ENCODE peak calls at places on chromosome 14, in seven cellular contexts. N is esophagus squamous epithelium; Z is MM.1S; O is mammary epithelial cell; W is Karpas-422; F is naive thymus-derived CD4-positive, alpha-beta T cell; D is PC-3. M is an unnamed sample. For H3K4me1, the result is how much of the 10 kb centered on the place peaks cover.

GRCh38 chr14:69665596-69665995 is 54.2 kb downstream of the SUSD6 start:
- DNase-seq in N (no peak), Z (no peak), O (no peak), W (no peak), F (no peak), D (no peak), M (no peak)

GRCh38 chr14:100488057-100488456 is 99.2 kb downstream of the BEGAIN start:
- DNase-seq in N (no peak), Z (no peak), O (no peak), W (no peak), F (no peak), D (no peak), M (no peak)

GRCh38 chr14:49619730-49620129 is 696 bp downstream of the RPL36AL start:
- DNase-seq in N (no peak), Z (no peak), O (no peak), W (no peak), F (no peak), D (no peak), M (no peak)

GRCh38 chr14:64531567-64531966 is 9.0 kb upstream of the HSPA2 start:
- DNase-seq in N (no peak), Z (no peak), O (no peak), W (no peak), F (no peak), D (no peak), M (no peak)

GRCh38 chr14:95679995-95680735 is 6.1 kb upstream of the TCL1B start:
- DNase-seq in N (no peak), Z (no peak), O (no peak), W (peak), F (no peak), D (no peak), M (no peak)

GRCh38 chr14:74975059-74975810 is 19.8 kb upstream of the PGF start:
- DNase-seq in N (no peak), Z (no peak), O (no peak), W (no peak), F (no peak), D (no peak), M (no peak)

GRCh38 chr14:102998393-102998792 is 59.0 kb downstream of the CDC42BPB start:
- DNase-seq in N (no peak), Z (no peak), O (no peak), W (no peak), F (no peak), D (peak), M (no peak)

GRCh38 chr14:79542121-79542520 is 669.2 kb downstream of the DIO2 start:
- DNase-seq in N (no peak), Z (no peak), O (no peak), W (no peak), F (no peak), D (no peak), M (no peak)

GRCh38 chr14:51095854-51096823 is 1.2 kb upstream of the TRIM9 start:
- DNase-seq in N (no peak), Z (no peak), O (peak), W (peak), F (peak), D (no peak), M (no peak)

GRCh38 chr14:106605548-106606448 is 1079.4 kb downstream of the TMEM121 start:
- DNase-seq in N (peak), Z (peak), O (no peak), W (peak), F (peak), D (no peak), M (peak)

GRCh38 chr14:23694085-23694975 is 58.2 kb downstream of the DHRS2 start:
- DNase-seq in N (no peak), Z (no peak), O (peak), W (no peak), F (no peak), D (no peak), M (no peak)

GRCh38 chr14:54669759-54670630 is 103.1 kb downstream of the SAMD4A start:
- DNase-seq in N (no peak), Z (no peak), O (no peak), W (no peak), F (no peak), D (peak), M (peak)

GRCh38 chr14:34070917-34071407 is 120.1 kb upstream of the EGLN3 start:
- DNase-seq in N (no peak), Z (no peak), O (no peak), W (no peak), F (no peak), D (no peak), M (no peak)

GRCh38 chr14:31945074-31945613 is 132.0 kb upstream of the ARHGAP5 start:
- DNase-seq in N (no peak), Z (peak), O (no peak), W (peak), F (peak), D (no peak), M (peak)

GRCh38 chr14:67525389-67525788 is 7.7 kb upstream of the PLEKHH1 start:
- DNase-seq in N (no peak), Z (no peak), O (no peak), W (no peak), F (no peak), D (no peak), M (no peak)

GRCh38 chr14:91946313-91947195 is 940 bp downstream of the FBLN5 start:
- DNase-seq in N (no peak), Z (no peak), O (no peak), W (no peak), F (no peak), D (no peak), M (no peak)

GRCh38 chr14:29789475-29789874 is 138.2 kb downstream of the PRKD1 start:
- DNase-seq in N (no peak), Z (no peak), O (no peak), W (peak), F (no peak), D (no peak), M (no peak)

GRCh38 chr14:75454963-75455546 is 27.2 kb downstream of the JDP2 start:
- DNase-seq in N (no peak), Z (no peak), O (peak), W (no peak), F (no peak), D (peak), M (no peak)

GRCh38 chr14:69459122-69459521 is 25.4 kb upstream of the PLEKHD1 start:
- DNase-seq in N (no peak), Z (no peak), O (no peak), W (no peak), F (no peak), D (no peak), M (no peak)

GRCh38 chr14:90381999-90382451 is 14.8 kb upstream of the CALM1 start:
- DNase-seq in N (no peak), Z (no peak), O (no peak), W (peak), F (no peak), D (peak), M (no peak)

GRCh38 chr14:51302319-51303030 is 62.4 kb downstream of the TMX1 start:
- DNase-seq in N (no peak), Z (peak), O (no peak), W (no peak), F (no peak), D (peak), M (no peak)

GRCh38 chr14:30991408-30991807 is 34.0 kb upstream of the AP4S1 start:
- DNase-seq in N (no peak), Z (no peak), O (no peak), W (no peak), F (no peak), D (no peak), M (no peak)

GRCh38 chr14:73238262-73238852 is 1.1 kb downstream of the PAPLN start:
- DNase-seq in N (no peak), Z (no peak), O (peak), W (no peak), F (no peak), D (peak), M (no peak)

GRCh38 chr14:73236752-73237218 is 521 bp upstream of the PAPLN start:
- DNase-seq in N (no peak), Z (no peak), O (no peak), W (no peak), F (no peak), D (no peak), M (no peak)

GRCh38 chr14:73238941-73239340 is 1.6 kb downstream of the PAPLN start:
- DNase-seq in N (no peak), Z (no peak), O (no peak), W (peak), F (no peak), D (no peak), M (no peak)

GRCh38 chr14:73237219-73237785 is at the start of gene PAPLN:
- DNase-seq in N (no peak), Z (no peak), O (peak), W (no peak), F (no peak), D (peak), M (no peak)

GRCh38 chr14:73237786-73238261 is 518 bp downstream of the PAPLN start:
- DNase-seq in N (no peak), Z (no peak), O (no peak), W (no peak), F (no peak), D (no peak), M (no peak)
- H3K4me1 ChIP-seq in N (half or more), Z (under half), O (under half), W (half or more), F (under half), D (under half), M (under half)

GRCh38 chr14:93747102-93747501 is 41.2 kb downstream of the PRIMA1 start:
- DNase-seq in N (no peak), Z (no peak), O (no peak), W (no peak), F (no peak), D (no peak), M (no peak)
- H3K4me1 ChIP-seq in N (under half), Z (under half), O (under half), W (under half), F (under half), D (under half), M (under half)

GRCh38 chr14:101843038-101843437 is 81.5 kb downstream of the PPP2R5C start:
- DNase-seq in N (no peak), Z (no peak), O (no peak), W (no peak), F (no peak), D (no peak), M (no peak)
- H3K4me1 ChIP-seq in N (under half), Z (under half), O (under half), W (half or more), F (half or more), D (under half), M (half or more)

GRCh38 chr14:36522347-36522971 is 2.4 kb upstream of the NKX2-1 start:
- DNase-seq in N (no peak), Z (no peak), O (no peak), W (no peak), F (no peak), D (no peak), M (no peak)
- H3K4me1 ChIP-seq in N (under half), Z (under half), O (under half), W (under half), F (under half), D (under half), M (under half)

DNA sequence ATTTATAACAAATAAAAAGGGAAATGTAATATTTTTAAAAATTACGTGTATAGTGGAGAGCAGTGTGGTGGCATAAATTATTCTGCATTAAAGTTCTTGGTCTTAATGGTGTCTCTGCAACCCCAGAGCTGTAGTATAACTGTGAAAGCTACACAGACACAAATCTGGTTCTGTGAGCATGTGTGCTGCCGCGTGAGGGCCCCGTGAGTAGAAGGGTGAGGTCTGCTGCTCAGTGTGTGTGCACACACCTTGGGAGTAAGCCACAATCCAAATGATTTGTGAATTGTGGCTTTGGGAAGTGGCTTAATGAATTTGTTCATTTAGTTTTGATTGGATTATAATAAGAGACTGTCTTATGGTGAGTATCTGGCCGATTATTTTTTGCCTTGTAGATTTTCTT is 16.8 kb downstream of the PELI2 start:
- DNase-seq in N (no peak), Z (no peak), O (no peak), W (no peak), F (no peak), D (no peak), M (no peak)
- H3K4me1 ChIP-seq in N (under half), Z (under half), O (under half), W (under half), F (under half), D (under half), M (under half)

GRCh38 chr14:60509438-60510253 is 700 bp downstream of the SIX6 start:
- DNase-seq in N (no peak), Z (no peak), O (peak), W (no peak), F (no peak), D (no peak), M (no peak)
- H3K4me1 ChIP-seq in N (under half), Z (under half), O (under half), W (under half), F (under half), D (under half), M (under half)

GRCh38 chr14:61659582-61659981 is 35.7 kb upstream of the HIF1A start:
- DNase-seq in N (no peak), Z (no peak), O (peak), W (no peak), F (no peak), D (peak), M (no peak)
- H3K4me1 ChIP-seq in N (under half), Z (under half), O (under half), W (half or more), F (under half), D (half or more), M (half or more)